ENCODE peak calls at places on chromosomes 16 and 17, in ten cellular contexts. O, U, L, X, N, I, K, M, J and W are unnamed samples.

GRCh38 chr17:28524476-28525415 is 18.6 kb downstream of the FOXN1 start:
- DNase-seq in O (peak; percentile 30), U (peak; percentile 35), L (no peak), X (peak; percentile 61), N (no peak), I (peak; percentile 54), K (peak; percentile 38), M (peak; percentile 63), J (peak; percentile 60), W (no peak)

GRCh38 chr17:41689497-41690299 is 1.0 kb downstream of the EIF1 start:
- DNase-seq in O (no peak), U (peak; percentile 60), L (no peak), X (peak; percentile 32), N (peak; percentile 69), I (peak; percentile 69), K (peak; percentile 77), M (peak; percentile 84), J (peak; percentile 51), W (peak; percentile 68)

GRCh38 chr17:15171433-15172047 is 93.6 kb downstream of the PMP22 start:
- DNase-seq in O (peak; percentile 46), U (peak; percentile 66), L (no peak), X (peak; percentile 22), N (peak; percentile 16), I (peak; percentile 83), K (peak; percentile 71), M (peak; percentile 40), J (peak; percentile 88), W (peak; percentile 54)

GRCh38 chr16:58236231-58236690 is 38.4 kb upstream of the CSNK2A2 start:
- DNase-seq in O (no peak), U (peak; percentile 63), L (peak; percentile 54), X (peak; percentile 46), N (peak; percentile 65), I (peak; percentile 87), K (peak; percentile 87), M (peak; percentile 60), J (peak; percentile 83), W (peak; percentile 80)

GRCh38 chr16:89071686-89072182 is 21.9 kb upstream of the ACSF3 start:
- DNase-seq in O (no peak), U (no peak), L (no peak), X (no peak), N (no peak), I (peak; percentile 29), K (no peak), M (no peak), J (no peak), W (no peak)

GRCh38 chr17:14143678-14144077 is 74.4 kb downstream of the COX10 start:
- DNase-seq in O (no peak), U (no peak), L (no peak), X (no peak), N (no peak), I (no peak), K (peak; percentile 35), M (peak; percentile 7), J (no peak), W (no peak)

GRCh38 chr16:22659933-22660332 is 149.2 kb downstream of the NPIPB5 start:
- DNase-seq in O (no peak), U (no peak), L (no peak), X (no peak), N (no peak), I (no peak), K (no peak), M (no peak), J (no peak), W (no peak)

GRCh38 chr16:27950488-27950887 is 113.0 kb downstream of the GSG1L start:
- DNase-seq in O (no peak), U (no peak), L (no peak), X (no peak), N (no peak), I (no peak), K (no peak), M (no peak), J (no peak), W (no peak)

GRCh38 chr17:14372905-14373559 is 72.2 kb downstream of the HS3ST3B1 start:
- DNase-seq in O (no peak), U (no peak), L (no peak), X (no peak), N (no peak), I (peak; percentile 81), K (no peak), M (no peak), J (no peak), W (peak; percentile 30)

GRCh38 chr17:45370949-45371413 is 54.2 kb upstream of the MAP3K14 start:
- DNase-seq in O (no peak), U (peak; percentile 44), L (no peak), X (no peak), N (no peak), I (no peak), K (no peak), M (peak; percentile 55), J (no peak), W (no peak)

GRCh38 chr16:79651363-79651762 is 50.8 kb upstream of the MAF start:
- DNase-seq in O (no peak), U (peak; percentile 77), L (no peak), X (peak; percentile 75), N (no peak), I (no peak), K (no peak), M (no peak), J (peak; percentile 12), W (no peak)

GRCh38 chr17:32875904-32876413 is 965 bp downstream of the MYO1D start:
- DNase-seq in O (no peak), U (peak; percentile 47), L (no peak), X (no peak), N (no peak), I (no peak), K (no peak), M (no peak), J (peak; percentile 17), W (no peak)

GRCh38 chr17:42202696-42203095 is 8.4 kb upstream of the GHDC start:
- DNase-seq in O (no peak), U (no peak), L (no peak), X (no peak), N (no peak), I (no peak), K (no peak), M (no peak), J (no peak), W (no peak)